ENCODE peak calls at places on chromosomes 13 and 19, in ten cellular contexts. S is NCI-H2081; T is brain microvascular endothelial cell; V is T-helper 17 cell; O is omental fat pad; P is stimulated activated CD8-positive, alpha-beta memory T cell treated with anti-CD3 and anti-CD28 coated beads, Interleukin-4, amount 100 ng/mL, for 1 hour; Q is T-cell; N is neural crest cell; J is tibial nerve; C is BE2C. G is an unnamed sample.

GRCh38 chr13:24724714-24725113 is 39.3 kb upstream of the RNF17 start:
- DNase-seq in O (no peak), N (no peak), P (no peak), Q (no peak), S (no peak), C (no peak), T (no peak), V (no peak), J (no peak), G (no peak)

GRCh38 chr19:19053508-19054314 is 10.1 kb upstream of the SLC25A42 start:
- DNase-seq in N (peak; percentile 57), P (no peak), O (no peak), V (peak; percentile 55), Q (no peak), S (peak; percentile 32), T (peak; percentile 6), J (no peak), C (peak; percentile 79), G (no peak)

GRCh38 chr13:64158910-64159309 is 2743.3 kb upstream of the PCDH20 start:
- DNase-seq in P (no peak), J (no peak), Q (no peak), O (no peak), N (no peak), C (peak; percentile 40), T (peak; percentile 63), V (no peak), S (no peak), G (no peak)

GRCh38 chr13:66689037-66689619 is 541.0 kb downstream of the PCDH9 start:
- DNase-seq in N (no peak), Q (no peak), O (no peak), T (no peak), J (no peak), S (peak; percentile 15), C (no peak), V (no peak), P (no peak), G (no peak)

GRCh38 chr13:64505511-64505910 is 2724.6 kb downstream of the PCDH9 start:
- DNase-seq in C (no peak), Q (no peak), V (no peak), N (no peak), J (no peak), O (no peak), T (peak; percentile 53), S (no peak), P (no peak), G (no peak)

GRCh38 chr13:102642029-102642428 is 45.2 kb downstream of the TPP2 start:
- DNase-seq in S (no peak), T (no peak), Q (no peak), O (no peak), P (no peak), N (no peak), C (no peak), V (no peak), J (no peak), G (no peak)

GRCh38 chr13:112601351-112601750 is 13.4 kb upstream of the TUBGCP3 start:
- DNase-seq in O (no peak), J (no peak), V (no peak), S (no peak), P (no peak), T (no peak), C (no peak), Q (no peak), N (no peak), G (no peak)

GRCh38 chr13:76019421-76020044 is 383.4 kb downstream of the LMO7 start:
- DNase-seq in S (no peak), T (no peak), P (no peak), Q (no peak), C (peak; percentile 59), O (no peak), J (no peak), N (peak; percentile 49), V (no peak), G (no peak)

GRCh38 chr19:15871570-15871969 is 26.3 kb downstream of the CYP4F2 start:
- DNase-seq in O (no peak), V (no peak), S (no peak), Q (no peak), T (no peak), P (no peak), C (no peak), N (no peak), J (no peak), G (no peak)